ENCODE peak calls at places on chromosomes 6 and 20, in four cellular contexts. Z is ACHN, V is mucosa of gallbladder, Q is WTC11. H is an unnamed sample.

GRCh38 chr6:168129292-168130167 is 50.5 kb upstream of the FRMD1 start:
- DNase-seq in Z (no peak), V (peak), Q (no peak), H (no peak)

GRCh38 chr6:37920667-37921066 is 101.1 kb downstream of the ZFAND3 start:
- DNase-seq in Z (no peak), V (no peak), Q (no peak), H (no peak)

GRCh38 chr6:104505838-104506237 is 353.9 kb downstream of the HACE1 start:
- DNase-seq in Z (no peak), V (no peak), Q (no peak), H (no peak)

GRCh38 chr20:54662064-54662463 is 186.7 kb downstream of the DOK5 start:
- DNase-seq in Z (no peak), V (no peak), Q (no peak), H (no peak)

GRCh38 chr20:63610581-63611435 is 16.1 kb downstream of the GMEB2 start:
- DNase-seq in Z (no peak), V (no peak), Q (no peak), H (no peak)

GRCh38 chr20:48823960-48824497 is 3.8 kb downstream of the PREX1 start:
- DNase-seq in Z (peak), V (no peak), Q (no peak), H (no peak)

GRCh38 chr6:129863664-129864063 is 2.5 kb upstream of the TMEM244 start:
- DNase-seq in Z (peak), V (no peak), Q (no peak), H (no peak)

GRCh38 chr20:9609892-9610502 is 95.6 kb downstream of the LAMP5 start:
- DNase-seq in Z (peak), V (peak), Q (peak), H (peak)

GRCh38 chr6:22062807-22063408 is 233.9 kb downstream of the PRL start:
- DNase-seq in Z (no peak), V (no peak), Q (no peak), H (no peak)

GRCh38 chr6:168514216-168514615 is 73.2 kb downstream of the SMOC2 start:
- DNase-seq in Z (no peak), V (peak), Q (no peak), H (no peak)

H was measured in DMS 273 treated with DMSO at 0.1 percent for 48 hours.